ENCODE peak calls at places on chromosomes 13 and 19, in five cellular contexts. V is GM06990, M is brain microvascular endothelial cell, Y is astrocyte of the spinal cord, A is Panc1. C is an unnamed sample.

GRCh38 chr13:101979825-101980224 is 422.0 kb downstream of the FGF14 start:
- DNase-seq in V (no peak), A (no peak), M (no peak), Y (no peak), C (no peak)

GRCh38 chr13:107867701-107868661 is 347.4 kb downstream of the LIG4 start:
- DNase-seq in A (no peak), V (no peak), M (peak), Y (peak), C (peak)

GRCh38 chr19:15123900-15124299 is 16.7 kb downstream of the SYDE1 start:
- DNase-seq in M (no peak), V (no peak), A (no peak), Y (no peak), C (no peak)

GRCh38 chr19:47363758-47364529 is 14.8 kb downstream of the DHX34 start:
- DNase-seq in V (no peak), M (peak), A (no peak), Y (peak), C (no peak)

GRCh38 chr13:54124700-54125099 is 1096.1 kb downstream of the OLFM4 start:
- DNase-seq in A (no peak), V (no peak), Y (no peak), M (no peak), C (no peak)

GRCh38 chr13:113802090-113802531 is 43.1 kb downstream of the TMEM255B start:
- DNase-seq in Y (peak), A (no peak), V (no peak), M (peak), C (no peak)

GRCh38 chr13:78241278-78241919 is 322.8 kb upstream of the EDNRB start:
- DNase-seq in A (peak), M (peak), V (peak), Y (peak), C (peak)

GRCh38 chr13:27432180-27432579 is 7.8 kb downstream of the GTF3A start:
- DNase-seq in A (no peak), V (no peak), M (no peak), Y (no peak), C (no peak)

GRCh38 chr13:25963681-25964080 is 88.1 kb downstream of the SHISA2 start:
- DNase-seq in Y (no peak), M (peak), V (no peak), A (no peak), C (no peak)

GRCh38 chr19:19538077-19538764 is at the start of gene CILP2:
- DNase-seq in V (no peak), A (no peak), Y (no peak), M (no peak), C (peak)

GRCh38 chr19:46925548-46925950 is 64.8 kb downstream of the ARHGAP35 start:
- DNase-seq in A (no peak), M (no peak), V (no peak), Y (no peak), C (peak)

GRCh38 chr13:21014666-21015170 is 46.7 kb downstream of the LATS2 start:
- DNase-seq in Y (peak), A (no peak), V (no peak), M (peak), C (no peak)

GRCh38 chr19:48473161-48473966 is 4.2 kb downstream of the CYTH2 start:
- DNase-seq in V (no peak), A (no peak), M (no peak), Y (no peak), C (no peak)

GRCh38 chr13:89315287-89315686 is 1644.1 kb downstream of the SLITRK5 start:
- DNase-seq in A (no peak), V (no peak), M (no peak), Y (peak), C (no peak)

GRCh38 chr13:69585656-69586055 is 522.0 kb upstream of the ATXN8OS start:
- DNase-seq in M (no peak), A (no peak), V (no peak), Y (no peak), C (no peak)
- TF ChIP-seq CTCF in M (no peak), A (no peak), V (no peak), Y (no peak), C (no peak)

GRCh38 chr19:13102666-13103584 is at the start of gene LYL1:
- DNase-seq in A (no peak), M (no peak), Y (no peak), V (peak), C (peak)

GRCh38 chr19:13102416-13102665 is 317 bp downstream of the LYL1 start:
- DNase-seq in M (no peak), V (no peak), A (no peak), Y (no peak), C (no peak)

GRCh38 chr19:13103585-13103923 is 896 bp upstream of the LYL1 start:
- DNase-seq in A (no peak), M (no peak), Y (no peak), V (no peak), C (no peak)

GRCh38 chr19:13103961-13104847 is 1.5 kb upstream of the LYL1 start:
- DNase-seq in M (no peak), A (no peak), Y (no peak), V (peak), C (no peak)

DNA sequence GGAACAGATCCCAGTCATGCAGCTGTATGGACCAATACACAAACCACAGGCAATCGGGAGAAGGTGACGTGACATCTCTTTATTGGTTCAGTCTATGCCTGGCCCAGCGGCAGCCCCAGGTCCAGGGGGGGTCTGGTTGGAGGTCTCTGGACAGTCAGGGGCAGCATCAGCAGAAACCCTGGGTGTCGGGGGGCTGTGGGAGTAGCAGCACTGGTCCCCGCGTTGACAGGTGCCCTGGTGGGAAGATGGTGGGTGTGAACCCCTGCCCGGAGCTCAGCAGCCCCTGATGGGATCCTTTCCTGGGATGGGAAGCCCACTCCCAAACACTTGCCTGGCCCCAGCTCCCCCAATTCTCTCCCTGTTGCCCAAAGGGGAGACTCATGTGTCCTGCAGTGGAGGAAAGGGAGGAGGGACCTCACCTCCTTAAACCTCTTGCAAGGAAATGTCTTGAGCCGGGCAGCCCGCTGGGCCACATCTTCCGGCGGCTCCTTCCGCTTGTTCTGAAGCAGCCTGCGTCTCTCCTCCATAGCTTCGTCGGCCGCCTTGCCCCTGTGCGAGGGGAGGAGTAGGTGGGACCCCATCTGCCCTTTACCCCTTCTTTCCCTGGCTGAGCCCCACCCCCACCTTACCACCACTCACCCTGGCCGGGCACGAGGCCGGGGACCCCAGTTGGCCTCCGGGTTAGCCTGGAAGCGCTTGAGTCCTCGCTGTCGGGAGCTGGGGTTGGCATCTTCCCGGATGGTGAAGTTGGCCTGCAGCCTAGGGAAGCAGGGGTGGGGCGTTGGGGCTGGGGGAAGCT is 2.4 kb upstream of the LYL1 start:
- DNase-seq in Y (no peak), A (no peak), V (peak), M (no peak), C (no peak)
- TF ChIP-seq CTCF in Y (no peak), A (no peak), V (no peak), M (no peak), C (no peak)

GRCh38 chr13:90732049-90732448 is 615.4 kb upstream of the MIR17HG start:
- DNase-seq in Y (no peak), M (no peak), A (no peak), V (no peak), C (no peak)
- TF ChIP-seq CTCF in Y (peak), M (peak), A (peak), V (no peak), C (no peak)

GRCh38 chr13:99935772-99936171 is 35.8 kb downstream of the ZIC5 start:
- DNase-seq in M (no peak), Y (no peak), A (no peak), V (no peak), C (no peak)

GRCh38 chr13:99941911-99942310 is 29.7 kb downstream of the ZIC5 start:
- DNase-seq in Y (no peak), M (no peak), A (no peak), V (no peak), C (no peak)

GRCh38 chr13:99944606-99945005 is 27.0 kb downstream of the ZIC5 start:
- DNase-seq in A (no peak), M (no peak), V (no peak), Y (no peak), C (no peak)

DNA sequence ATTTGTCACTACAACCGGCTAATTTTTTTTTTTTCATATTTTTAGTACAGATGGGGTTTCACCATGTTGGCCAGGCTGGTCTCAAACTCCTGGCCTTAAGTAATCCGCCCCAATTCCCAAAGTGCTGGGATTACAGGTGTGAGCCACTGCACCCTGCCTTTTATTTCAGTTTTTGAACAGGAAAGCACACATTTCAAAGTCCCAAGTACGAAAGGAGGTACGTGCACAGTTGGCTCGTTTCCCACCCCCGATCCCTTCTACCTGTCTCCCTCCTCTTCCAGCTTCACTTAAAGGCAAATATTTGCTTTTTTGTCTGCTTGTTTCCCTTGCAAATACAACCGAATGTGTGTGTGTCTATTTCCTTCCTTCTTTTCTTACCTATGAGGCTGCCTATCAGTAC is 30.5 kb downstream of the ZIC5 start:
- DNase-seq in M (no peak), Y (no peak), A (no peak), V (no peak), C (no peak)
- TF ChIP-seq CTCF in M (no peak), Y (no peak), A (no peak), V (no peak), C (no peak)

GRCh38 chr19:40393894-40394815 is 4.2 kb upstream of the HIPK4 start:
- DNase-seq in V (no peak), Y (no peak), M (no peak), A (no peak), C (no peak)

GRCh38 chr19:40390084-40390742 is at the start of gene HIPK4:
- DNase-seq in V (no peak), M (no peak), Y (no peak), A (no peak), C (no peak)

GRCh38 chr19:40394816-40395210 is 4.8 kb upstream of the HIPK4 start:
- DNase-seq in Y (no peak), M (no peak), A (no peak), V (no peak), C (no peak)

GRCh38 chr19:40392123-40392522 is 2.1 kb upstream of the HIPK4 start:
- DNase-seq in M (no peak), Y (no peak), V (no peak), A (no peak), C (no peak)

DNA sequence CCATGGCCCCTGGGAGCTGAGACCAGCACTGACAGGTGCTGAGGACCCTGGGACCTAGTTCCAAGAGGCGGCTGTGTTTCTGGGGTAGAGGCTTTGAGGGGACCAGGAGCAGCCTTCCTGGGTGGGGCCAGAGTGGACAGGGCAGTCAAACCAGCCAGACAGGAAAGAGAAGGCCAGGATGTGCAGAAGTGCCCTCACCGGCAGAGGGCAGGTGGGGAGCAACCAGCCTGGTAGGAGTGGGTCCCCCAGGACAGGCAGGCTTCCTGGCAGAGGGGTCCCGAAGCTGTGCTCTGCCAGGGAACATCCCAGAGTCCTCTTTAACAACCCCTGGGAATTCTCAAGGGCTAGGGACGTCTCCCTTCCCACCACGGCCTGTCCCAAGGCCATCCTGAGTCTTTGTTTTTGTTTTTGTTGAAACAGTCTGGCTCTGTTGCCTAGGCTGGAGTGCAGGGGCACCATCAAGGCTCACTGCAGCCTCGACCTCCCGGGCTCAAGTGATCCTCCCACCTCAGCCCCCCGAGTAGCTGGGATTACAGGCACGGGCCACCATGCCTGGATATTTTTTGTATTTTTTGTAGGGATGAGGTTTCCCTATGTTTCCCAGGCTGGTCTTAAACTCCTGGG is 3.0 kb upstream of the HIPK4 start:
- DNase-seq in A (no peak), Y (no peak), V (no peak), M (no peak), C (peak)
- TF ChIP-seq CTCF in A (no peak), Y (peak), V (peak), M (peak), C (peak)

DNA sequence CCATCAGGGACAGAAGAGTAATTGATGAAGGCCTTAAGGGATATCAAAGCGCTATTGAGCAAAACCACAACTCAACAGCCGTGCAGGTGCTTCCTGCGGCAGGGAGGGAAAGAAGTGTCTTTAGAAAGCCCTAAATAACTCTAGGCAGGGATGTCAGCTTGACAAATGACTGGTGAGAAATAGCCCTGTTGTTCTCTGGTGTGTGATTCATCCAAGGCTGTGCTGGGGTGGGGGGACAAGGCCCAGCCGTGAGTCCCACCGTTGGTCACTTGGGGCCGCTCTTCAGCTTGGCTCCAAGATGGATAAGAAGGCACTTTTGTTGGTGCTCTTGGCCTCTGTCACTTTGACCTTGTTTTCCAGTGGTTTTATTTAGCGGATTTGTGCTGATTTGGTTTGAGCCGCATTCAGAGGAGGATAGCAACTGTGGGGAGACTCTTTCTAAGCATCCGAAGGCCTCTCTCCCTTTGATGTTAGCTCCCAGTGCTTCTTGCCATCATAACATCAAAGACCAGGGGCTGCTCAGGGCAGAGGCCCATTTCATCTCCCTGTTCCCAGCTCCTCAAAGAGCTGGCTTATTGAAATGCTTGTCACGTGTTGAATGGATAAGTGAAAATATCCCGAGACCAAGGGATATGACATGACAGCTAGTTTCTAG is 130.3 kb upstream of the SERP2 start:
- DNase-seq in A (no peak), V (peak), M (peak), Y (peak), C (peak)
- TF ChIP-seq CTCF in A (peak), V (peak), M (peak), Y (peak), C (no peak)

GRCh38 chr19:10159610-10160009 is 35.1 kb downstream of the DNMT1 start:
- DNase-seq in A (no peak), Y (no peak), M (no peak), V (no peak), C (no peak)

GRCh38 chr19:10152100-10152499 is 32.4 kb upstream of the EIF3G start:
- DNase-seq in V (no peak), A (no peak), Y (no peak), M (no peak), C (no peak)

GRCh38 chr19:10158485-10158884 is 36.3 kb downstream of the DNMT1 start:
- DNase-seq in M (no peak), Y (no peak), A (no peak), V (no peak), C (no peak)

GRCh38 chr19:10158071-10158470 is 36.7 kb downstream of the DNMT1 start:
- DNase-seq in A (no peak), M (no peak), Y (no peak), V (no peak), C (no peak)

GRCh38 chr19:10155834-10156233 is 36.1 kb upstream of the EIF3G start:
- DNase-seq in M (no peak), Y (no peak), V (no peak), A (no peak), C (no peak)
- TF ChIP-seq CTCF in M (no peak), Y (no peak), V (no peak), A (no peak), C (no peak)

GRCh38 chr13:48532146-48532472 is 771 bp downstream of the RCBTB2 start:
- DNase-seq in M (no peak), V (no peak), Y (peak), A (no peak), C (no peak)

GRCh38 chr13:48533986-48534600 is 1.2 kb upstream of the RCBTB2 start:
- DNase-seq in M (no peak), V (no peak), A (no peak), Y (no peak), C (no peak)

GRCh38 chr13:48531416-48532145 is 1.3 kb downstream of the RCBTB2 start:
- DNase-seq in V (peak), A (no peak), Y (no peak), M (peak), C (no peak)

GRCh38 chr13:48533207-48533499 is 273 bp upstream of the RCBTB2 start:
- DNase-seq in V (no peak), Y (no peak), A (no peak), M (no peak), C (no peak)

DNA sequence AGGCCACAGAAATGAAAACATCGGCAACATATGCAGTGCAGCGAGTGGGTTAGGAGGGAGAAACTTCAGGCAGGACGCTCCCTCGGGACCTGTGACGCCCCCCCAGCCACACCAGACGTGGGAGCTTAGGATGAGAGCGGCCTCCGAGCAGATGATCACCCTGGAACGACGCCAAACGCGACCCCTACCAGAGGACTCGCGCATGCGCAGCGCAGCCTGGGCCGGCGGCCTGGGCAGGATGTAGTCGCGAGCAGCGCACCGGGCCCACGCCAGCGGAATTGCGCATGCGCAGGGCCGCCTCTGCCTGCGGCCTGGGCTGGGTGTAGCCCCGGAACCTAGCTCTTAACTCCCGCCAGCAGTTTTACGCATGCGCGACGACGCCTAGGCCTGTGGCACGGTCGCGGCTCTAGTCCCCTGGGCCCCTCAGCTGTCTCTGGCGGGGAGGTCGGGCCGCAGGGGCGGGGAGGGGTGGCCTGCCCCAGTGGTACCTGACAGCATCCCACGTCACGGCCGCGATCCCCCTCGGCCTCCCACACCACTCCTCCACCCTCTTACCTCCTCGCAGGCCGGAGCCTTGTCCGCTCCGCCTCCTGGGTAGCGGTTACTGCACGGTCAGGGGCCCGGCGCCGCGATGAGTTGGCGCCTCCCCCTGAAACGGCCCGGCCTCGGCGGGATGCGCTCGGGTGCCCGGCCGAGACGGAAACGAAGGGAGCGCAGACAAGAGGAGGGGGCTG is at the start of gene RCBTB2:
- DNase-seq in V (peak), A (peak), M (peak), Y (peak), C (peak)
- TF ChIP-seq CTCF in V (no peak), A (no peak), M (no peak), Y (no peak), C (no peak)

GRCh38 chr13:51221674-51222509 is at the start of gene FAM124A:
- DNase-seq in V (peak), A (no peak), Y (no peak), M (no peak), C (peak)
- TF ChIP-seq CTCF in V (no peak), A (peak), Y (peak), M (peak), C (no peak)

DNA sequence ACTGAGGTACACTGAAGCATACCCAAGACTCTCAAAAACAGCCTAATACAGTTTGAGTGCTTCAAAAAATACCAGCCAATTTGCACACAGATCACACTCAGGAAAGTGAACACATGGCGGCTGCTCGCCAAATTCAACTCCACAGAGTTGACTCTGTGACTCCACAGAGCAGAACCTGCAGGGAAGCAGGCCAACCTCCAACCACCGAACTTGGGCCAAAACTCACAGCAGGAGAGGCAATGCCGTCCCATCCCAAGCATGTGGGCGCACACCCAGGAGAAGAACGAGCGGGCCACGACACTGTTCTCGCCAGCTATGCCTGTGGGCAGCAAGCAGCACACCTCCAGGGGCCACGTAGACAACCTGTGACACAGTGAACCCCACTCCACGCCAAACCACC is 21.1 kb downstream of the ELL start:
- DNase-seq in M (no peak), Y (peak), V (no peak), A (no peak), C (no peak)
- TF ChIP-seq CTCF in M (no peak), Y (no peak), V (no peak), A (no peak), C (no peak)

C was measured in Calu3.